ENCODE peak calls at places on chromosomes 16 and 17, in seven cellular contexts. L is MM.1S, K is K562, G is GM23338, E is GM23248, F is fibroblast of lung, O is PC-3. U is an unnamed sample. For H4K20me1, H3K36me3 and H3K4me1, the result is how much of the 10 kb centered on the place peaks cover.

GRCh38 chr16:2329532-2329931 is 11.0 kb downstream of the ABCA3 start:
- DNase-seq in L (no peak), K (no peak), G (peak), E (no peak), F (no peak), O (no peak), U (peak)

GRCh38 chr16:49465661-49466528 is 92.3 kb downstream of the C16orf78 start:
- DNase-seq in L (no peak), K (no peak), G (no peak), E (no peak), F (no peak), O (no peak), U (no peak)

GRCh38 chr17:9240659-9241370 is 219.5 kb downstream of the NTN1 start:
- DNase-seq in L (no peak), K (peak), G (peak), E (peak), F (peak), O (no peak), U (peak)

GRCh38 chr17:80968602-80969029 is 23.0 kb upstream of the CHMP6 start:
- DNase-seq in L (no peak), K (no peak), G (no peak), E (peak), F (peak), O (no peak), U (peak)

GRCh38 chr17:7580631-7581554 is 1.5 kb downstream of the CD68 start:
- DNase-seq in L (no peak), K (peak), G (peak), E (no peak), F (no peak), O (no peak), U (peak)

GRCh38 chr16:31458073-31458834 is 1.0 kb upstream of the ARMC5 start:
- DNase-seq in L (peak), K (peak), G (peak), E (peak), F (no peak), O (no peak), U (peak)

GRCh38 chr17:36092228-36092627 is 2.3 kb upstream of the CCL3 start:
- DNase-seq in L (peak), K (no peak), G (no peak), E (no peak), F (no peak), O (no peak), U (no peak)

GRCh38 chr16:85431431-85432124 is 181.5 kb upstream of the GSE1 start:
- DNase-seq in L (no peak), K (no peak), G (no peak), E (no peak), F (no peak), O (no peak), U (no peak)

GRCh38 chr16:67847064-67847861 is at the start of gene CENPT:
- DNase-seq in L (peak), K (peak), G (peak), E (peak), F (no peak), O (peak), U (peak)

GRCh38 chr16:83727018-83727417 is 80.8 kb upstream of the HSBP1 start:
- DNase-seq in L (no peak), K (no peak), G (no peak), E (no peak), F (peak), O (no peak), U (peak)

GRCh38 chr17:42928714-42929496 is 28.3 kb downstream of the G6PC1 start:
- DNase-seq in L (peak), K (peak), G (peak), E (peak), F (peak), O (peak), U (peak)

GRCh38 chr16:84761448-84762368 is 58.1 kb upstream of the CRISPLD2 start:
- DNase-seq in L (no peak), K (no peak), G (no peak), E (peak), F (peak), O (no peak), U (no peak)

GRCh38 chr16:2425008-2425518 is 4.2 kb upstream of the CCNF start:
- DNase-seq in L (no peak), K (no peak), G (no peak), E (no peak), F (no peak), O (no peak), U (no peak)

GRCh38 chr16:69294051-69294450 is 17.1 kb upstream of the VPS4A start:
- DNase-seq in L (no peak), K (no peak), G (no peak), E (no peak), F (no peak), O (no peak), U (no peak)

GRCh38 chr17:81022371-81022729 is 12.6 kb upstream of the BAIAP2 start:
- DNase-seq in L (no peak), K (peak), G (no peak), E (no peak), F (no peak), O (no peak), U (peak)

GRCh38 chr17:83143817-83144231 is 64.4 kb downstream of the METRNL start:
- DNase-seq in L (no peak), K (no peak), G (no peak), E (no peak), F (no peak), O (no peak), U (no peak)

GRCh38 chr16:10765772-10766171 is 22.1 kb downstream of the NUBP1 start:
- DNase-seq in L (no peak), K (no peak), G (no peak), E (no peak), F (no peak), O (no peak), U (no peak)

GRCh38 chr17:42438600-42439567 is 15.8 kb upstream of the CAVIN1 start:
- DNase-seq in L (peak), K (peak), G (peak), E (peak), F (no peak), O (no peak), U (no peak)

GRCh38 chr16:73878616-73879015 is 418.0 kb upstream of the PSMD7 start:
- DNase-seq in L (peak), K (peak), G (peak), E (peak), F (peak), O (peak), U (no peak)

GRCh38 chr16:3175157-3176153 is 12.5 kb upstream of the OR1F1 start:
- DNase-seq in L (no peak), K (peak), G (peak), E (no peak), F (no peak), O (peak), U (peak)

GRCh38 chr16:79475841-79476240 is 124.7 kb downstream of the MAF start:
- DNase-seq in L (no peak), K (no peak), G (no peak), E (no peak), F (no peak), O (no peak), U (no peak)

GRCh38 chr17:76973040-76973439 is 104.8 kb downstream of the MGAT5B start:
- DNase-seq in L (no peak), K (no peak), G (no peak), E (no peak), F (no peak), O (no peak), U (no peak)

GRCh38 chr16:4386951-4387565 is 15.4 kb downstream of the VASN start:
- DNase-seq in L (no peak), K (no peak), G (no peak), E (peak), F (no peak), O (no peak), U (peak)

GRCh38 chr16:11613381-11614303 is 26.9 kb upstream of the LITAF start:
- DNase-seq in L (no peak), K (peak), G (no peak), E (no peak), F (peak), O (peak), U (no peak)

GRCh38 chr17:44113382-44113781 is 10.1 kb downstream of the HDAC5 start:
- DNase-seq in L (no peak), K (no peak), G (no peak), E (no peak), F (no peak), O (no peak), U (peak)

GRCh38 chr17:44112284-44113280 is 10.9 kb downstream of the HDAC5 start:
- DNase-seq in L (no peak), K (peak), G (no peak), E (no peak), F (no peak), O (no peak), U (peak)

GRCh38 chr17:44110011-44110686 is 13.3 kb downstream of the HDAC5 start:
- DNase-seq in L (no peak), K (no peak), G (no peak), E (no peak), F (no peak), O (no peak), U (peak)

GRCh38 chr17:44110823-44111633 is 12.4 kb downstream of the HDAC5 start:
- DNase-seq in L (peak), K (peak), G (peak), E (peak), F (peak), O (peak), U (peak)

DNA sequence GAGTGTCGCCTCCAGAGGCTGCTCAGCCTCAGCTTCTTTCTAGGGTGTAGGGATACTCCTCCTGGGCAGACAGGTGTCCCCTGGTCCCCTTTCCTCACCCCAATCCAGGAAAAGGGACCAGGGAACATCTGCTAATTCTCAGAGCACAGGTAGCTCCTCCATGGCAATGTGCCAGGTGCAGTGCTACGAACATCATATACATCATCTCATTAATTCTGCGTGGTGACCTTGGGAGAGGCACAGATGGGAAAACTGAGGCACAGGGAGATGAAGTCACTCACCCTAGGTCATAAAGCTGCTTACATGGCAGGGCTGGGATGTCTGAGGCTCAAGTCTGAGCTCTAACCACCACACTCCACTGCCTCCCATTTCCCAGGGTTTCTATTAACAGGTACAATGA is 11.7 kb downstream of the HDAC5 start:
- DNase-seq in L (no peak), K (no peak), G (no peak), E (no peak), F (no peak), O (no peak), U (no peak)
- H4K20me1 ChIP-seq in L (under half), K (under half), G (under half), E (under half), F (under half), O (under half), U (under half)

GRCh38 chr17:1532836-1533602 is 16.6 kb upstream of the INPP5K start:
- DNase-seq in L (no peak), K (peak), G (peak), E (peak), F (peak), O (peak), U (no peak)
- H3K36me3 ChIP-seq in L (under half), K (half or more), G (under half), E (under half), F (under half), O (under half), U (half or more)

GRCh38 chr17:33967608-33968349 is 287.3 kb upstream of the CCL2 start:
- DNase-seq in L (peak), K (no peak), G (no peak), E (no peak), F (no peak), O (no peak), U (no peak)

GRCh38 chr17:33964344-33964979 is 290.6 kb upstream of the CCL2 start:
- DNase-seq in L (peak), K (peak), G (peak), E (no peak), F (no peak), O (no peak), U (no peak)

GRCh38 chr17:33968350-33969044 is 286.6 kb upstream of the CCL2 start:
- DNase-seq in L (peak), K (peak), G (peak), E (peak), F (no peak), O (no peak), U (no peak)

GRCh38 chr17:33962857-33963655 is 292.0 kb upstream of the CCL2 start:
- DNase-seq in L (no peak), K (no peak), G (no peak), E (no peak), F (no peak), O (no peak), U (no peak)

GRCh38 chr17:33966410-33967063 is 288.5 kb upstream of the CCL2 start:
- DNase-seq in L (no peak), K (no peak), G (no peak), E (no peak), F (no peak), O (no peak), U (no peak)
- H3K4me1 ChIP-seq in L (under half), K (under half), G (under half), E (under half), F (under half), O (under half), U (under half)

DNA sequence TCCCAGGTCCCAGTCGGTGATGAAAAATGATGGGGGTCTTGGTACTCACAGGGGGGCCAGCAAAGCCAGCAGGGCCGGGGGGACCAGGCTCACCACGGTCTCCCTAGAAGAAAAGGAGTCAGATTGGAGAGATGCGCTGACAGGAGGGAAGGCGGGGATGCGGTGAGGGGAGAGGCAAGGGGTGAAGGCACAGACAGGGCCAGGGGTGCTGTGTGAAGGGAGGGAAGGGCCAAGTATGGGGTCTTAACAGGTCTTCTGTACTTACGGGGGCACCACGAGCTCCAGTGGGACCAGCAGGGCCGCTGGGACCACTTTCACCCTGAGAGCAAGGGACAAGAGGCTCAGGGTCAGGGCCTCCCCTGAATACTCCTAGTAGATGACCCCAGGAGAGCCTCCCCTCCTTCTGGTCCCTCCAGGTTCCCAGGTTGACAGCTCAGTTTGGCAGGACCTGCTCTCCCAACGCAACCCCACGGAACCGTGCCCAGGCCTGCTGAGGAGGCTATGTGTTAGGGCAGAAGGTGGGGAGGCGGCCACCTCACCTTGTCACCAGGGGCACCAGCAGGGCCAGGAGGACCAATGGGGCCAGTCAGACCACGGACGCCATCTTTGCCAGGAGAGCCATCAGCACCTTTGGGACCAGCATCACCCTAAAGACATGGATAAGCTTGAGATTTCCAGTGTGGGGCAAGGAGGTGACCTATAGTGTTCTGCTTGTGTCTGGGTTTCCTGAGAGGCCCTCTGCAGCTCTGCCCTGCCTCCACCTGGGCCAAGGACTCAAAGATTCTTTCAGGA is 11.0 kb downstream of the COL1A1 start:
- DNase-seq in L (no peak), K (no peak), G (no peak), E (peak), F (no peak), O (no peak), U (no peak)
- H4K20me1 ChIP-seq in L (under half), K (under half), G (under half), E (under half), F (under half), O (under half), U (half or more)

DNA sequence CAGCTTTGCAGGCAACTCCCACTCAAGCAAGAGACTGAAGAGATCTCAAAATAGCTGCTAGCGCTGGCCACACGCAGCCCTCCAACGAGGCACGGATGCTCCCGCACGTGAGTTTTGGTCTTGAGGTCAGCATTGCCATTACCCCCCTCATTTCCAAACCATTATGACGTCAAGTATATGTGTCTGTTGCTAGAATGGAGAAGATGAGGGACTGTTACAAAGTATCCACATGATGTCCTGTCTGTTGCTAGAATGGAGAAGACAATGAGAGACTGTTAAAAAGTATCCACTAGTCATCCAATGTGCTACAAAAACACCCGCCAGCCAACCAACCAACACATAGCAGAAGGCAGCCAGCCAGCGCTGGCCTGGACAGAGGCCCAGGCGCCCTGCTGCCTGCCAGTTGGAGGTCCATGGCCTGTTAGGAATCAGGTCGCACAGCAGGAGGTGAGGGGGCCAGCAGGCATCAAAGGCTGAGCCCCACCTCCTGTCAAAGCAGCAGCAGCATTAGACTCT is 24.8 kb downstream of the KLHDC4 start:
- DNase-seq in L (no peak), K (no peak), G (no peak), E (peak), F (peak), O (no peak), U (peak)
- H3K36me3 ChIP-seq in L (under half), K (half or more), G (under half), E (under half), F (under half), O (under half), U (under half)

GRCh38 chr17:39674179-39674578 is 5.9 kb downstream of the PNMT start:
- DNase-seq in L (no peak), K (no peak), G (no peak), E (no peak), F (no peak), O (no peak), U (no peak)

GRCh38 chr17:39671651-39672521 is 3.6 kb downstream of the PNMT start:
- DNase-seq in L (no peak), K (peak), G (peak), E (peak), F (peak), O (peak), U (peak)

GRCh38 chr17:39674702-39675389 is 6.6 kb downstream of the PNMT start:
- DNase-seq in L (no peak), K (peak), G (no peak), E (no peak), F (no peak), O (peak), U (peak)

GRCh38 chr17:39672522-39673334 is 4.5 kb downstream of the PNMT start:
- DNase-seq in L (no peak), K (no peak), G (no peak), E (no peak), F (no peak), O (no peak), U (peak)

DNA sequence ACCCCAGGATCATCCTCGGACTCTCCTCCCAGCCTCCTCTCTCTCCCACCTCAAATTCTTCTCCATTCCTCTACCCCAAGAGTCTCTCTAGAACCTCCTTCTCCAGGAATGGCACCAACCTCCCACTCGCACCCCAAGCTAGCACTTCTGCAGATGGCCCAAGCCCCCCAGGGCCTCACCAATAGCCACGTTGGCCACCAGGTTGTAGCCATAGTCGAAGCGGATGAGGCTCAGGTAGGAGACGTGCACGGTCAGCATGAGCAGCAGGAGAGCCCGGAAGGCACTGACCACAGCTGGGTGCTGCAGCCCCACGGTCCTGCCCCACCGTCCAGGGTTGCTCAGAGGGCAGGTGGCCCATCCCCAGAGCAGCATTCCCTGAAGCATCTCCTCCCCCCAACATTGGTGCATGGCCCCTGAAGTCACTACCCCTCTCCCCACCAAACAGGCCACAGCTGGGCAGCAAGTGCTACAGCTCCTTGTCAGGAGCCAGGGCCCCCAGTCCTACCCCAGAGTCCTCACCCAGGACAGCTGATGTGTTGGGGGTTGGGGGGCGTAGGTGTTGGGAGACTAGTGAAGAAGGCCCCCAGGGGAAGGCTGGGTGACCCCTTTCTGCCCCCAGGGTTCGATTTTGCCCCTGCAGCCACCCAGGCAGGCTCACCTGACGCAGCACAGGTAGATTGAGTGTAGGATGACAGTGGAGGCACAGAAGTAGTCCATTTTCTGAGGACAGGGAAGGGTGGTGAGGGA is 5.3 kb downstream of the PNMT start:
- DNase-seq in L (no peak), K (no peak), G (no peak), E (no peak), F (no peak), O (no peak), U (no peak)
- H3K4me1 ChIP-seq in L (under half), K (under half), G (under half), E (under half), F (under half), O (under half), U (under half)

GRCh38 chr17:49759203-49759602 is 4.7 kb downstream of the FAM117A start:
- DNase-seq in L (no peak), K (no peak), G (no peak), E (no peak), F (no peak), O (no peak), U (no peak)
- H4K20me1 ChIP-seq in L (under half), K (under half), G (half or more), E (under half), F (under half), O (under half), U (under half)

GRCh38 chr17:28702752-28703150 is 8.9 kb downstream of the PROCA1 start:
- DNase-seq in L (no peak), K (no peak), G (no peak), E (no peak), F (no peak), O (no peak), U (peak)

GRCh38 chr17:28700830-28701492 is 10.7 kb downstream of the PROCA1 start:
- DNase-seq in L (no peak), K (no peak), G (no peak), E (no peak), F (no peak), O (no peak), U (peak)

GRCh38 chr17:28701987-28702751 is 9.5 kb downstream of the PROCA1 start:
- DNase-seq in L (no peak), K (no peak), G (no peak), E (no peak), F (no peak), O (no peak), U (peak)

GRCh38 chr17:28698253-28698941 is 13.3 kb downstream of the PROCA1 start:
- DNase-seq in L (no peak), K (no peak), G (no peak), E (peak), F (no peak), O (no peak), U (peak)

DNA sequence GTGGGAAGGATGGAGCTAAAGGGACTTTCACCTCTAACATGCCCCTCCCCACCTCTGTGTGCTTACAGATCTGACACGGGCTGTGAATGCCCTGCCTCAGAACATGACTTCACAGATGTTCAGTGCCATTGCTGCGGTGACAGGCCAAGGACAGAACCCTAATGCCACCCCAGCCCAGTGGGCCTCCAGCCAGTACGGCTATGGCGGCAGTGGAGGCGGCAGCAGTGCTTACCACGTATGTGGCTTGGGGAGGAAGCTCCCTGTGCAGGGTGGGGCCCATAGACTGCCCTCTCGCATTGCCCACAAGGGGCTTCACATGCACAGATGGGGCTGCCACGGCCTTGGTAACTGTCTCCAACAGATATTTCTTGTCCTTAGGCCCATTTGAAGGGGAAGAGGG is 11.4 kb downstream of the PROCA1 start:
- DNase-seq in L (no peak), K (no peak), G (no peak), E (no peak), F (no peak), O (no peak), U (no peak)
- H3K36me3 ChIP-seq in L (under half), K (half or more), G (under half), E (under half), F (under half), O (under half), U (half or more)

U was measured in osteoblast.